ENCODE peak calls at places on chromosomes 5 and 9, in ten cellular contexts. A is midbrain; S is activated CD4-positive, alpha-beta T cell treated with anti-CD3 and anti-CD28 coated beads, Interleukin-2, amount 10 ng/mL, durations not matched to agents 24 days and 14 days; I is SIG-M5; B is left ventricle myocardium superior; H is iPS-NIHi11; J is brain microvascular endothelial cell; W is SK-N-SH; L is kidney epithelial cell; Z is HTR-8/SVneo. D is an unnamed sample.

GRCh38 chr5:1852324-1852947 is 30.3 kb downstream of the IRX4 start:
- DNase-seq in Z (no peak), H (no peak), I (no peak), A (no peak), S (no peak), B (no peak), W (no peak), J (no peak), L (no peak), D (no peak)

GRCh38 chr5:73955447-73955846 is 329.5 kb downstream of the ARHGEF28 start:
- DNase-seq in B (no peak), Z (no peak), A (no peak), I (no peak), S (no peak), L (no peak), J (no peak), W (no peak), H (no peak), D (no peak)

GRCh38 chr5:76610196-76610595 is 13.0 kb downstream of the F2RL2 start:
- DNase-seq in B (no peak), S (no peak), H (no peak), A (no peak), L (no peak), Z (no peak), J (peak), W (no peak), I (no peak), D (no peak)

GRCh38 chr5:67676863-67677262 is 480.3 kb upstream of the CD180 start:
- DNase-seq in Z (no peak), W (no peak), B (no peak), S (peak), L (no peak), A (no peak), H (no peak), J (no peak), I (no peak), D (no peak)

GRCh38 chr5:62017092-62017491 is 288.9 kb upstream of the KIF2A start:
- DNase-seq in S (no peak), Z (no peak), A (no peak), H (no peak), W (no peak), I (no peak), J (no peak), L (no peak), B (no peak), D (no peak)

GRCh38 chr9:27198175-27198574 is 89.2 kb downstream of the TEK start:
- DNase-seq in A (no peak), I (no peak), L (no peak), S (no peak), B (no peak), Z (no peak), J (no peak), W (no peak), H (no peak), D (no peak)

GRCh38 chr5:138824516-138824915 is 50.6 kb downstream of the LRRTM2 start:
- DNase-seq in H (no peak), I (no peak), W (no peak), Z (no peak), B (peak), J (peak), L (no peak), A (no peak), S (no peak), D (no peak)

GRCh38 chr5:72108200-72109050 is 1.1 kb downstream of the MAP1B start:
- DNase-seq in B (peak), H (peak), S (no peak), A (peak), W (peak), Z (peak), J (peak), I (no peak), L (no peak), D (no peak)

GRCh38 chr9:71368157-71368556 is 246.7 kb upstream of the TRPM3 start:
- DNase-seq in S (no peak), W (no peak), A (peak), H (peak), I (no peak), J (no peak), Z (no peak), B (no peak), L (no peak), D (no peak)

GRCh38 chr5:90934091-90934719 is 375.6 kb downstream of the ADGRV1 start:
- DNase-seq in L (no peak), Z (no peak), I (no peak), S (no peak), J (no peak), A (no peak), B (no peak), W (no peak), H (no peak), D (no peak)

GRCh38 chr5:19978466-19978865 is 9.5 kb downstream of the CDH18 start:
- DNase-seq in L (no peak), W (no peak), Z (no peak), J (no peak), B (no peak), I (no peak), S (no peak), A (no peak), H (no peak), D (no peak)

GRCh38 chr9:116275418-116276295 is 122.1 kb downstream of the PAPPA start:
- DNase-seq in H (no peak), S (no peak), A (no peak), W (no peak), J (peak), I (no peak), L (no peak), Z (no peak), B (no peak), D (no peak)

GRCh38 chr9:99905833-99906402 is 536 bp upstream of the STX17 start:
- DNase-seq in S (no peak), A (no peak), Z (no peak), J (no peak), B (no peak), I (no peak), H (no peak), L (no peak), W (peak), D (no peak)

GRCh38 chr5:31809037-31809910 is 170.3 kb downstream of the PDZD2 start:
- DNase-seq in Z (peak), J (peak), B (peak), H (peak), I (no peak), A (peak), W (peak), L (peak), S (peak), D (no peak)

GRCh38 chr9:13863112-13863511 is 450.8 kb downstream of the NFIB start:
- DNase-seq in W (no peak), J (no peak), Z (no peak), I (no peak), B (peak), A (peak), H (no peak), S (no peak), L (no peak), D (no peak)

GRCh38 chr9:87594218-87594617 is 96.6 kb downstream of the DAPK1 start:
- DNase-seq in A (no peak), Z (no peak), B (no peak), L (peak), I (no peak), S (no peak), H (no peak), J (peak), W (no peak), D (no peak)

GRCh38 chr5:149937610-149938009 is 7.0 kb downstream of the PDE6A start:
- DNase-seq in J (no peak), B (no peak), H (no peak), W (no peak), Z (no peak), S (no peak), L (no peak), I (no peak), A (no peak), D (no peak)

GRCh38 chr5:140372971-140373487 is 13.0 kb downstream of the SLC4A9 start:
- DNase-seq in A (peak), I (no peak), B (peak), S (peak), W (peak), L (peak), J (peak), Z (peak), H (peak), D (peak)

GRCh38 chr5:54390015-54390414 is 65.5 kb upstream of the HSPB3 start:
- DNase-seq in I (no peak), S (no peak), H (peak), W (no peak), B (no peak), J (peak), A (no peak), Z (peak), L (peak), D (no peak)

GRCh38 chr9:6557883-6558282 is 87.6 kb downstream of the GLDC start:
- DNase-seq in I (no peak), A (no peak), B (no peak), L (no peak), J (no peak), S (no peak), Z (no peak), H (peak), W (peak), D (no peak)

GRCh38 chr9:16572005-16572727 is 298.3 kb downstream of the BNC2 start:
- DNase-seq in S (no peak), J (no peak), I (no peak), Z (no peak), B (no peak), L (no peak), W (no peak), H (no peak), A (no peak), D (no peak)